ENCODE peak calls at places on chromosomes 16 and 17, in four cellular contexts. V is K562, D is HL-60, M is GM12878. P is an unnamed sample.

GRCh38 chr17:54969658-54970572 is 1.4 kb downstream of the STXBP4 start:
- DNase-seq in D (no peak), M (no peak), V (peak; percentile 9), P (no peak)

GRCh38 chr17:47895254-47895855 is 681 bp upstream of the SP2 start:
- DNase-seq in D (peak; percentile 28), M (no peak), V (peak; percentile 57), P (no peak)

GRCh38 chr17:34230342-34230741 is 24.7 kb upstream of the CCL2 start:
- DNase-seq in D (no peak), V (no peak), M (no peak), P (no peak)

GRCh38 chr17:50475362-50475761 is 3.3 kb upstream of the RSAD1 start:
- DNase-seq in M (no peak), V (no peak), D (no peak), P (no peak)

GRCh38 chr16:3980311-3981111 is 100.0 kb upstream of the CREBBP start:
- DNase-seq in M (no peak), V (no peak), D (no peak), P (no peak)

GRCh38 chr17:80591788-80592187 is 47.1 kb downstream of the RPTOR start:
- DNase-seq in D (no peak), V (no peak), M (no peak), P (no peak)

GRCh38 chr17:73387746-73388577 is 76.2 kb upstream of the CDC42EP4 start:
- DNase-seq in D (no peak), V (no peak), M (no peak), P (no peak)

GRCh38 chr16:70740919-70741778 is 55.3 kb upstream of the MTSS2 start:
- DNase-seq in M (no peak), D (peak; percentile 35), V (no peak), P (no peak)

GRCh38 chr17:64240261-64240740 is 22.8 kb downstream of the TEX2 start:
- DNase-seq in M (no peak), V (peak; percentile 73), D (no peak), P (no peak)

GRCh38 chr17:43832168-43832975 is 574 bp downstream of the MPP3 start:
- DNase-seq in D (no peak), M (no peak), V (peak; percentile 57), P (no peak)

GRCh38 chr16:88071908-88072307 is 120.7 kb downstream of the BANP start:
- DNase-seq in D (no peak), V (no peak), M (no peak), P (no peak)

GRCh38 chr17:63024201-63024600 is 58.2 kb downstream of the TANC2 start:
- DNase-seq in D (no peak), V (no peak), M (no peak), P (no peak)

GRCh38 chr17:62194401-62194800 is 129.3 kb upstream of the MED13 start:
- DNase-seq in V (no peak), D (no peak), M (no peak), P (no peak)

GRCh38 chr17:15744885-15745284 is 12.8 kb downstream of the TBC1D26 start:
- DNase-seq in D (no peak), M (no peak), V (no peak), P (no peak)

DNA sequence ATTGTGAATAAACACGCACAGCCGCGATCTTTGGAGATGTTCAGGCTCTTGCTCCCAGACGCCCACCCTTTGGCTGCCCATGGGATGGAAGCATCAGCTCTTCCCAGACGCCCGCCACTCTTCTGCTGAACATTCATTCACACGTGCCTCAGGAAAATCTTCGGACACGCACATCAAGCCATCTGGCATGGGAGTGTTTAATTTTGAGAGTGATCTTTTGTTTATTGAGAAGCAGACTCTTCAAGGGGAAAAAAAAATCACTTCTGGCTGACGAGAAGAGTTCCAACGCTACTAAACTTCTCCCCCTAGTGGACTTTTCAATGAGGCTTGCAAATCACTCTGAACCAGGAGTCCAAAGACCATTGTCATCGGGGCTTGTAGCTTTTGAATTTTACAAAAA is 62.0 kb upstream of the NUDT7 start:
- DNase-seq in D (no peak), V (peak; percentile 18), M (no peak), P (no peak)
- TF ChIP-seq SPI1 in D (no peak), V (no peak), M (no peak), P (no peak)

GRCh38 chr16:57904101-57904500 is 66.8 kb downstream of the CNGB1 start:
- DNase-seq in M (no peak), D (no peak), V (no peak), P (no peak)

GRCh38 chr16:57910726-57911125 is 60.2 kb downstream of the CNGB1 start:
- DNase-seq in D (no peak), V (no peak), M (no peak), P (no peak)

GRCh38 chr16:57908409-57908987 is 62.4 kb downstream of the CNGB1 start:
- DNase-seq in D (no peak), V (no peak), M (no peak), P (no peak)

GRCh38 chr16:57903656-57904055 is 67.3 kb downstream of the CNGB1 start:
- DNase-seq in D (no peak), V (no peak), M (no peak), P (no peak)

GRCh38 chr16:57906385-57907316 is 64.3 kb downstream of the CNGB1 start:
- DNase-seq in V (peak; percentile 29), M (no peak), D (no peak), P (no peak)
- TF ChIP-seq SPI1 in V (no peak), M (no peak), D (no peak), P (no peak)

GRCh38 chr17:77581480-77581879 is 377.0 kb upstream of the TNRC6C start:
- DNase-seq in D (no peak), V (no peak), M (no peak), P (no peak)

GRCh38 chr17:77580956-77581355 is 377.5 kb upstream of the TNRC6C start:
- DNase-seq in M (no peak), D (no peak), V (no peak), P (no peak)

GRCh38 chr17:77579131-77579530 is 379.4 kb upstream of the TNRC6C start:
- DNase-seq in M (no peak), V (no peak), D (no peak), P (no peak)

GRCh38 chr17:77580531-77580930 is 378.0 kb upstream of the TNRC6C start:
- DNase-seq in D (no peak), V (no peak), M (no peak), P (no peak)

DNA sequence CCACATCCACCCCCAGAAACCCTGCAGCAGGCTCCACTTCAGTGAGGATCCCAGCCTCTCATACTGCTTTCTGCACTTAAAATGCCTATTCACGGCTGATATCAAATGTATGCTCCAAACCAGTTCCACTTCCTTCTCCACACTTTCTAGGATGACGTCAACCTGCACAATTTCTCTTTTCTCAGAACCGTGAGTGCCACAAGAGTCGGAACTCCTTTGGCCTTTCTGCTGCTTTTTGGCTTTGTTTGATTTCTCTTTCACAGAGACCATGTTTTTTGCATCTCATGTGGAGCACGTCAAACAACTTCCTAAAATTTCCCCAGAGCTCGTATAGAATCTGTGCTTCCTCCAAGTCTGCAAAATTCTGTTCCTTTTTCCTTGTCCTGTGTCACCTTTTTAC is 378.8 kb upstream of the TNRC6C start:
- DNase-seq in M (no peak), D (no peak), V (no peak), P (no peak)
- TF ChIP-seq SPI1 in M (peak; percentile 70), D (peak; percentile 38), V (peak; percentile 75), P (peak; percentile 86)

GRCh38 chr17:81870155-81870977 is 771 bp downstream of the ARHGDIA start:
- DNase-seq in M (no peak), D (peak; percentile 39), V (peak; percentile 61), P (no peak)
- TF ChIP-seq SPI1 in M (no peak), D (peak; percentile 26), V (peak; percentile 41), P (no peak)

GRCh38 chr16:67562918-67563707 is 787 bp downstream of the CTCF start:
- DNase-seq in V (peak; percentile 75), D (peak; percentile 58), M (no peak), P (no peak)
- TF ChIP-seq SPI1 in V (no peak), D (no peak), M (no peak), P (no peak)

DNA sequence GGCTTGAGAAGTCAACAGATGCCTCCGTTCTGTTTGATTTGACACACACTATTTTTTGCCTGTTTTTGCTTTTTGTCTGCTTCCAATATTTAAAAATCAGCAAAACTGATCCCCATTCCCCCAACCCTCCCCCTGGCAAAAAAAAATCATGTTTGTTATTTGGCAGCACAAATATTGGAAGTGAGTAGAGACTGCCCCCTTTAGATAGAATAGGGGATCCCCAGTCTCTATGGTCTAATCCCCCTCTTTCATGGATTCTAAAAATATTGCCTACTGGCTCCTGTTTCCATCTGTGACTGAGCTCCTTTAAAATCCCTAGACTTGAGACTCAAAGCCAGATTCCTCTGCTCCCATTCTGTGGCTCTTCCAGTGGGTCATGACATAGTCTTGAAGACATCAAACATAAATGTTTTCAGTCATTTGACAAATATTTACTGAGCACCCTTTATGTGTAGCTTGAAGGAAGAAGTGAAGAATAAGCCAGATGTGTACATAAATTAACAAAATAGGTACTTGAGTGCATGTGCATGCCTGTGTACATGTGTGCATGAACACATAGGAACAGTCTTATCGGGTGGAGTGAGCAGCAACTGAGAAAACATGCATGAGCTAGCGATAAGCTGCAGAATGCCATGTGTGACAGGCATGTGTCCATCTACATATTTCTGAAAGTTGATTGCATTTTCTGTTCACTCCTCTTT is 101.2 kb downstream of the SALL1 start:
- DNase-seq in D (no peak), M (no peak), V (no peak), P (no peak)
- TF ChIP-seq SPI1 in D (no peak), M (no peak), V (no peak), P (no peak)

DNA sequence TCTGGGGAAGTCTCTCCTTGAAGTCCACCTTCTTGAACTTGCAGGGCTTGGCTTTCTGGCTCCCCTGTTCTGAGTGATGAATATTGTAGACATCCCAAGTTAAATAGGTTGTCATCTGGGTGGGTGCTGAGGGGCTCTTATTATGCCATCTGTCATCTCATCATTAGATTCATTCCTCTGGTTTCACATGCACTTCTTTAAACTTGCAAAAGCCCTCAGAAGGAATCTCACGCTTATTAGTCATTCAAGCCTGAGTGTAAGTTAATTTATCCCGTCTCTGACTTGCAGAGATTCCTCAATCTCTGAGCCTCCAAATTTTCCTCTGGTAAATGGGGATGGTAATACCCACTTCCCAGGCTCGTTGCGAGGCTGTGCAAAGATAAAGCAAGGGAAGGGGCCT is 5.7 kb downstream of the MGAT5B start:
- DNase-seq in M (no peak), D (no peak), V (no peak), P (no peak)
- TF ChIP-seq SPI1 in M (no peak), D (no peak), V (no peak), P (no peak)

P was measured in GM12891.